ENCODE peak calls at places on chromosomes 3 and 15, in nine cellular contexts. Z, L, V, X, O, S, C, J and T are unnamed samples.

GRCh38 chr15:48667701-48668100 is 22.2 kb upstream of the FBN1 start:
- DNase-seq in Z (no peak), L (no peak), V (no peak), X (no peak), O (no peak), S (no peak), C (peak), J (no peak), T (no peak)

GRCh38 chr15:29731865-29732264 is 90.4 kb downstream of the TJP1 start:
- DNase-seq in Z (no peak), L (no peak), V (no peak), X (no peak), O (no peak), S (no peak), C (no peak), J (no peak), T (no peak)

GRCh38 chr3:13267348-13267659 is 152.8 kb downstream of the NUP210 start:
- DNase-seq in Z (no peak), L (no peak), V (no peak), X (no peak), O (no peak), S (no peak), C (no peak), J (no peak), T (no peak)

GRCh38 chr3:21226086-21226485 is 524.9 kb downstream of the ZNF385D start:
- DNase-seq in Z (no peak), L (no peak), V (no peak), X (no peak), O (no peak), S (no peak), C (no peak), J (no peak), T (no peak)

GRCh38 chr3:177426151-177426904 is 229.0 kb upstream of the TBL1XR1 start:
- DNase-seq in Z (no peak), L (no peak), V (no peak), X (no peak), O (no peak), S (no peak), C (no peak), J (no peak), T (no peak)

GRCh38 chr3:143793971-143794370 is 54.3 kb downstream of the SLC9A9 start:
- DNase-seq in Z (no peak), L (no peak), V (no peak), X (no peak), O (no peak), S (no peak), C (no peak), J (no peak), T (no peak)

GRCh38 chr15:51917493-51917892 is 54.1 kb downstream of the LEO1 start:
- DNase-seq in Z (peak), L (peak), V (no peak), X (no peak), O (peak), S (peak), C (peak), J (no peak), T (peak)

GRCh38 chr15:36863551-36863950 is 236.8 kb downstream of the MEIS2 start:
- DNase-seq in Z (no peak), L (no peak), V (no peak), X (peak), O (no peak), S (no peak), C (no peak), J (no peak), T (no peak)

GRCh38 chr3:99645277-99646106 is 7.1 kb downstream of the COL8A1 start:
- DNase-seq in Z (no peak), L (peak), V (no peak), X (peak), O (peak), S (peak), C (peak), J (no peak), T (peak)

GRCh38 chr3:185416513-185416912 is 53.6 kb downstream of the MAP3K13 start:
- DNase-seq in Z (no peak), L (no peak), V (no peak), X (no peak), O (no peak), S (no peak), C (no peak), J (no peak), T (no peak)

GRCh38 chr15:73022156-73022555 is 30.1 kb upstream of the NEO1 start:
- DNase-seq in Z (no peak), L (peak), V (no peak), X (peak), O (no peak), S (no peak), C (no peak), J (no peak), T (no peak)

GRCh38 chr3:88059380-88060160 is 515 bp downstream of the ZNF654 start:
- DNase-seq in Z (no peak), L (no peak), V (peak), X (no peak), O (peak), S (peak), C (peak), J (peak), T (peak)

GRCh38 chr3:162391301-162391700 is 894.7 kb downstream of the OTOL1 start:
- DNase-seq in Z (no peak), L (no peak), V (no peak), X (no peak), O (no peak), S (peak), C (peak), J (no peak), T (no peak)

GRCh38 chr3:46693897-46694235 is 387 bp upstream of the ALS2CL start:
- DNase-seq in Z (no peak), L (no peak), V (no peak), X (no peak), O (no peak), S (peak), C (peak), J (peak), T (no peak)

GRCh38 chr15:40985541-40986330 is 32.5 kb downstream of the CHAC1 start:
- DNase-seq in Z (no peak), L (no peak), V (no peak), X (no peak), O (no peak), S (no peak), C (peak), J (no peak), T (no peak)

GRCh38 chr3:191051037-191051436 is 148.0 kb upstream of the OSTN start:
- DNase-seq in Z (peak), L (no peak), V (no peak), X (no peak), O (peak), S (peak), C (peak), J (no peak), T (peak)

GRCh38 chr3:158970006-158970405 is 168.2 kb downstream of the MFSD1 start:
- DNase-seq in Z (no peak), L (no peak), V (no peak), X (no peak), O (no peak), S (no peak), C (no peak), J (no peak), T (no peak)